ENCODE peak calls at places on chromosomes 6 and 20, in seven cellular contexts. One of them, this sample, is unnamed. For H3K4me1, the result is how much of the 10 kb centered on the place peaks cover.

GRCh38 chr6:53524455-53524815 is 20.5 kb downstream of the GCLC start:
- DNase-seq in gastrocnemius medialis: no peak
- DNase-seq in neural progenitor cell: no peak
- DNase-seq in right lobe of liver: no peak
- DNase-seq in upper lobe of left lung: no peak
- DNase-seq in tibial artery: no peak
- DNase-seq in esophagus muscularis mucosa: no peak
- DNase-seq in this sample: peak

GRCh38 chr20:56017560-56017959 is 12.2 kb upstream of the CBLN4 start:
- DNase-seq in gastrocnemius medialis: no peak
- DNase-seq in neural progenitor cell: no peak
- DNase-seq in right lobe of liver: no peak
- DNase-seq in upper lobe of left lung: no peak
- DNase-seq in tibial artery: no peak
- DNase-seq in esophagus muscularis mucosa: no peak
- DNase-seq in this sample: no peak

GRCh38 chr20:47262365-47263013 is 94.0 kb downstream of the ZMYND8 start:
- DNase-seq in gastrocnemius medialis: peak
- DNase-seq in neural progenitor cell: no peak
- DNase-seq in right lobe of liver: no peak
- DNase-seq in upper lobe of left lung: no peak
- DNase-seq in tibial artery: no peak
- DNase-seq in esophagus muscularis mucosa: no peak
- DNase-seq in this sample: no peak

GRCh38 chr6:40342674-40343230 is 244.4 kb downstream of the LRFN2 start:
- DNase-seq in gastrocnemius medialis: no peak
- DNase-seq in neural progenitor cell: peak
- DNase-seq in right lobe of liver: no peak
- DNase-seq in upper lobe of left lung: peak
- DNase-seq in tibial artery: no peak
- DNase-seq in esophagus muscularis mucosa: no peak
- DNase-seq in this sample: peak

GRCh38 chr6:95352064-95352463 is 225.3 kb upstream of the MANEA start:
- DNase-seq in gastrocnemius medialis: no peak
- DNase-seq in neural progenitor cell: no peak
- DNase-seq in right lobe of liver: no peak
- DNase-seq in upper lobe of left lung: no peak
- DNase-seq in tibial artery: no peak
- DNase-seq in esophagus muscularis mucosa: no peak
- DNase-seq in this sample: peak

GRCh38 chr6:146876271-146877151 is 277.7 kb downstream of the ADGB start:
- DNase-seq in gastrocnemius medialis: no peak
- DNase-seq in neural progenitor cell: no peak
- DNase-seq in right lobe of liver: no peak
- DNase-seq in upper lobe of left lung: peak
- DNase-seq in tibial artery: no peak
- DNase-seq in esophagus muscularis mucosa: no peak
- DNase-seq in this sample: peak

GRCh38 chr6:89209457-89209856 is 7.7 kb downstream of the GABRR1 start:
- DNase-seq in gastrocnemius medialis: no peak
- DNase-seq in neural progenitor cell: no peak
- DNase-seq in right lobe of liver: no peak
- DNase-seq in upper lobe of left lung: no peak
- DNase-seq in tibial artery: no peak
- DNase-seq in esophagus muscularis mucosa: peak
- DNase-seq in this sample: no peak

GRCh38 chr6:119442776-119443184 is 93.2 kb upstream of the MAN1A1 start:
- DNase-seq in gastrocnemius medialis: peak
- DNase-seq in neural progenitor cell: no peak
- DNase-seq in right lobe of liver: no peak
- DNase-seq in upper lobe of left lung: peak
- DNase-seq in tibial artery: peak
- DNase-seq in esophagus muscularis mucosa: no peak
- DNase-seq in this sample: no peak

GRCh38 chr6:124961784-124962611 is at the start of gene RNF217:
- DNase-seq in gastrocnemius medialis: peak
- DNase-seq in neural progenitor cell: peak
- DNase-seq in right lobe of liver: peak
- DNase-seq in upper lobe of left lung: peak
- DNase-seq in tibial artery: peak
- DNase-seq in esophagus muscularis mucosa: no peak
- DNase-seq in this sample: peak

GRCh38 chr6:130603391-130603790 is 223.8 kb upstream of the SMLR1 start:
- DNase-seq in gastrocnemius medialis: no peak
- DNase-seq in neural progenitor cell: no peak
- DNase-seq in right lobe of liver: no peak
- DNase-seq in upper lobe of left lung: no peak
- DNase-seq in tibial artery: no peak
- DNase-seq in esophagus muscularis mucosa: no peak
- DNase-seq in this sample: no peak

GRCh38 chr20:57612436-57612835 is 7.8 kb downstream of the ZBP1 start:
- DNase-seq in gastrocnemius medialis: no peak
- DNase-seq in neural progenitor cell: no peak
- DNase-seq in right lobe of liver: no peak
- DNase-seq in upper lobe of left lung: peak
- DNase-seq in tibial artery: no peak
- DNase-seq in esophagus muscularis mucosa: no peak
- DNase-seq in this sample: no peak

GRCh38 chr20:49852522-49853055 is 40.0 kb downstream of the SLC9A8 start:
- DNase-seq in gastrocnemius medialis: no peak
- DNase-seq in neural progenitor cell: no peak
- DNase-seq in right lobe of liver: no peak
- DNase-seq in upper lobe of left lung: no peak
- DNase-seq in tibial artery: no peak
- DNase-seq in esophagus muscularis mucosa: no peak
- DNase-seq in this sample: no peak

GRCh38 chr6:13395272-13396237 is 67.2 kb upstream of the TBC1D7 start:
- DNase-seq in gastrocnemius medialis: no peak
- DNase-seq in neural progenitor cell: no peak
- DNase-seq in right lobe of liver: peak
- DNase-seq in upper lobe of left lung: peak
- DNase-seq in tibial artery: peak
- DNase-seq in esophagus muscularis mucosa: no peak
- DNase-seq in this sample: peak

GRCh38 chr6:13398421-13398994 is 70.2 kb upstream of the TBC1D7 start:
- DNase-seq in gastrocnemius medialis: no peak
- DNase-seq in neural progenitor cell: peak
- DNase-seq in right lobe of liver: no peak
- DNase-seq in upper lobe of left lung: no peak
- DNase-seq in tibial artery: no peak
- DNase-seq in esophagus muscularis mucosa: no peak
- DNase-seq in this sample: no peak

GRCh38 chr6:13396241-13396792 is 68.0 kb upstream of the TBC1D7 start:
- DNase-seq in gastrocnemius medialis: no peak
- DNase-seq in neural progenitor cell: no peak
- DNase-seq in right lobe of liver: no peak
- DNase-seq in upper lobe of left lung: no peak
- DNase-seq in tibial artery: no peak
- DNase-seq in esophagus muscularis mucosa: no peak
- DNase-seq in this sample: no peak

GRCh38 chr6:13398081-13398406 is 69.7 kb upstream of the TBC1D7 start:
- DNase-seq in gastrocnemius medialis: no peak
- DNase-seq in neural progenitor cell: no peak
- DNase-seq in right lobe of liver: no peak
- DNase-seq in upper lobe of left lung: no peak
- DNase-seq in tibial artery: no peak
- DNase-seq in esophagus muscularis mucosa: no peak
- DNase-seq in this sample: no peak

GRCh38 chr6:13397359-13398080 is 69.2 kb upstream of the TBC1D7 start:
- DNase-seq in gastrocnemius medialis: no peak
- DNase-seq in neural progenitor cell: no peak
- DNase-seq in right lobe of liver: no peak
- DNase-seq in upper lobe of left lung: no peak
- DNase-seq in tibial artery: no peak
- DNase-seq in esophagus muscularis mucosa: no peak
- DNase-seq in this sample: no peak
- H3K4me1 ChIP-seq in gastrocnemius medialis: under half
- H3K4me1 ChIP-seq in neural progenitor cell: under half
- H3K4me1 ChIP-seq in right lobe of liver: under half
- H3K4me1 ChIP-seq in upper lobe of left lung: under half
- H3K4me1 ChIP-seq in tibial artery: under half
- H3K4me1 ChIP-seq in esophagus muscularis mucosa: under half
- H3K4me1 ChIP-seq in this sample: under half

GRCh38 chr20:62517168-62517567 is 41.4 kb upstream of the GATA5 start:
- DNase-seq in gastrocnemius medialis: no peak
- DNase-seq in neural progenitor cell: no peak
- DNase-seq in right lobe of liver: no peak
- DNase-seq in upper lobe of left lung: no peak
- DNase-seq in tibial artery: no peak
- DNase-seq in esophagus muscularis mucosa: no peak
- DNase-seq in this sample: no peak

GRCh38 chr20:62515826-62516225 is 40.0 kb upstream of the GATA5 start:
- DNase-seq in gastrocnemius medialis: no peak
- DNase-seq in neural progenitor cell: no peak
- DNase-seq in right lobe of liver: no peak
- DNase-seq in upper lobe of left lung: no peak
- DNase-seq in tibial artery: no peak
- DNase-seq in esophagus muscularis mucosa: no peak
- DNase-seq in this sample: no peak

GRCh38 chr20:62515280-62515679 is 39.5 kb upstream of the GATA5 start:
- DNase-seq in gastrocnemius medialis: no peak
- DNase-seq in neural progenitor cell: no peak
- DNase-seq in right lobe of liver: no peak
- DNase-seq in upper lobe of left lung: no peak
- DNase-seq in tibial artery: no peak
- DNase-seq in esophagus muscularis mucosa: no peak
- DNase-seq in this sample: no peak

GRCh38 chr20:62517901-62518610 is 42.3 kb upstream of the GATA5 start:
- DNase-seq in gastrocnemius medialis: no peak
- DNase-seq in neural progenitor cell: no peak
- DNase-seq in right lobe of liver: no peak
- DNase-seq in upper lobe of left lung: no peak
- DNase-seq in tibial artery: no peak
- DNase-seq in esophagus muscularis mucosa: no peak
- DNase-seq in this sample: no peak

DNA sequence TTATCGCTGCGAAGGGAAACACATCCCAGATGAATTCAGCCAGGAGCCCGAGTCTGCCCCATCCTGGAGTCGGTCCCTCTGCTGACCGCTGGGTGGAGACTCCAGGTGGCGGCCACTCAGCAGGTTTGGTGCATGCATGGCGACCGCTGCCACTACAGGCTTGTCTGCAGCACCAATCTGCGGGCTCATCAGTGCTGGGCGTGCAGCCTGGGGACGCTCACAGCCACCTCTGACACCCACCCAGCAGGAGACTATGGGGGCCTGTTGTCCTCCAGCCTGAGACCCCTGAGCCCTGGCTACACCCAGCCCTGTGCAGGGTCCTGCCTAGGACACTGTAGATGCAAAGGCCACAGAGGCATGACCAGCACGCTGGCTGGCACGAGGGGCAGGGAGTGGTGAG is 40.5 kb upstream of the GATA5 start:
- DNase-seq in gastrocnemius medialis: no peak
- DNase-seq in neural progenitor cell: peak
- DNase-seq in right lobe of liver: no peak
- DNase-seq in upper lobe of left lung: no peak
- DNase-seq in tibial artery: no peak
- DNase-seq in esophagus muscularis mucosa: no peak
- DNase-seq in this sample: no peak
- TF ChIP-seq CTCF in gastrocnemius medialis: peak
- TF ChIP-seq CTCF in neural progenitor cell: peak
- TF ChIP-seq CTCF in right lobe of liver: no peak
- TF ChIP-seq CTCF in upper lobe of left lung: no peak
- TF ChIP-seq CTCF in tibial artery: no peak
- TF ChIP-seq CTCF in esophagus muscularis mucosa: no peak
- TF ChIP-seq CTCF in this sample: no peak

GRCh38 chr6:73577605-73578160 is 56.9 kb upstream of the EEF1A1 start:
- DNase-seq in gastrocnemius medialis: no peak
- DNase-seq in neural progenitor cell: no peak
- DNase-seq in right lobe of liver: no peak
- DNase-seq in upper lobe of left lung: no peak
- DNase-seq in tibial artery: no peak
- DNase-seq in esophagus muscularis mucosa: no peak
- DNase-seq in this sample: no peak
- H3K27ac ChIP-seq in gastrocnemius medialis: no peak
- H3K27ac ChIP-seq in neural progenitor cell: no peak
- H3K27ac ChIP-seq in right lobe of liver: no peak
- H3K27ac ChIP-seq in upper lobe of left lung: no peak
- H3K27ac ChIP-seq in tibial artery: no peak
- H3K27ac ChIP-seq in esophagus muscularis mucosa: no peak
- H3K27ac ChIP-seq in this sample: no peak

GRCh38 chr6:138955262-138955661 is 32.8 kb downstream of the REPS1 start:
- DNase-seq in gastrocnemius medialis: no peak
- DNase-seq in neural progenitor cell: no peak
- DNase-seq in right lobe of liver: no peak
- DNase-seq in upper lobe of left lung: no peak
- DNase-seq in tibial artery: no peak
- DNase-seq in esophagus muscularis mucosa: no peak
- DNase-seq in this sample: no peak
- H3K4me1 ChIP-seq in gastrocnemius medialis: under half
- H3K4me1 ChIP-seq in neural progenitor cell: under half
- H3K4me1 ChIP-seq in right lobe of liver: under half
- H3K4me1 ChIP-seq in upper lobe of left lung: under half
- H3K4me1 ChIP-seq in tibial artery: under half
- H3K4me1 ChIP-seq in esophagus muscularis mucosa: under half
- H3K4me1 ChIP-seq in this sample: under half

GRCh38 chr6:11381801-11382513 is 149.5 kb upstream of the NEDD9 start:
- DNase-seq in gastrocnemius medialis: no peak
- DNase-seq in neural progenitor cell: no peak
- DNase-seq in right lobe of liver: no peak
- DNase-seq in upper lobe of left lung: peak
- DNase-seq in tibial artery: no peak
- DNase-seq in esophagus muscularis mucosa: no peak
- DNase-seq in this sample: no peak
- TF ChIP-seq CTCF in gastrocnemius medialis: no peak
- TF ChIP-seq CTCF in neural progenitor cell: no peak
- TF ChIP-seq CTCF in right lobe of liver: no peak
- TF ChIP-seq CTCF in upper lobe of left lung: no peak
- TF ChIP-seq CTCF in tibial artery: no peak
- TF ChIP-seq CTCF in esophagus muscularis mucosa: no peak
- TF ChIP-seq CTCF in this sample: no peak

DNA sequence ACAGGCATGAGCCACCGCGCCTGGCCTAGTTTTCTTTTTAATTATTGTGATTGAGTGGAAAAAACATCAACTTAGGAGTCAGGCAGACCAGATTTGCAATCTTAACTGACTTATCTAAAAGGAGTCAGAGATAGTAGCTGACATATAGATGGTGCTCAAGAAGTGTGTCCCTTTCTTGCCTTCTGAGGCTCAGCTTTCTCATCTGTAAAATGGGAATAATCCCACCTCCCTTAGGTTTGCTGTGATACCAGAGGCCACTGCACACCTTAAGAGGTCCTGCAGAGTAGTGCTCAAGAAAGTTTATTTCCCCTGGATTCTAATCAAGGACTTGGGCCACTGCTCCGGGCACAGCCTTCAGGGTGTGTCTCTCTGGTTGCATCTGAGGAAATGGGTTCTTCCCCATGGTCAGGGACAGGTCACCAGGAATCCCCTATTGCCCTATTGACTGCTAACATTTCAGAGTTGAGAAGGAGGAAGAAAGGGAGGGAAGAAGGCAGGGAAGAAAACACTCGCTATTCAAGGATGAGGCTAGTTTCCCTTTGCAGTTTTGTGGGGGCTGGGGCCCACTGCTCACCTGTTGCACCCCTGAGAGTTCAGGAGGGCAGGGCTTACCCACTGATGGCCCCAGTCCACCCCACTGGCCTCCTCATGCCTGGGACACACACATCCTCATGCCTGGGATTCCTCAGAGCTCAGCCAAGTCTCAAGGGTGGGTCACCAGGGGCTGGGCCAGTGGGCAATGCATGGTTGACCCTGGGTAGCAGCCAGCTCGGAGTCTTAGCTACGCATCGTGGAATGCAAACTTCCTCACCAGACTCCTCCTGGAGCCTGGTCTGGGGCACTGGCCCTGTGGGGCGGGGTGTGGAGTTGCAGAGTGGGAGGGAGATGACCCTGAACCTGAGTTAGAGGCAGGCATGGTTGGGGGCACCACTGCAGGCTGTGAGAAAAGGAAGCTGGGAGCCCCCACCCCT is 21.2 kb downstream of the C6orf132 start:
- DNase-seq in gastrocnemius medialis: no peak
- DNase-seq in neural progenitor cell: no peak
- DNase-seq in right lobe of liver: no peak
- DNase-seq in upper lobe of left lung: no peak
- DNase-seq in tibial artery: no peak
- DNase-seq in esophagus muscularis mucosa: no peak
- DNase-seq in this sample: no peak
- H3K27ac ChIP-seq in gastrocnemius medialis: no peak
- H3K27ac ChIP-seq in neural progenitor cell: no peak
- H3K27ac ChIP-seq in right lobe of liver: no peak
- H3K27ac ChIP-seq in upper lobe of left lung: peak
- H3K27ac ChIP-seq in tibial artery: no peak
- H3K27ac ChIP-seq in esophagus muscularis mucosa: no peak
- H3K27ac ChIP-seq in this sample: no peak